ENCODE peak calls at places on chromosomes 5 and 9, in four cellular contexts. F is HepG2, S is body of pancreas, X is tibial nerve. V is an unnamed sample. For H3K9me3, the result is how much of the 10 kb centered on the place peaks cover.

GRCh38 chr9:100595391-100596199 is 17.7 kb downstream of the CAVIN4 start:
- DNase-seq in F (peak), S (peak), X (peak), V (peak)

GRCh38 chr9:125360621-125361020 is 99.0 kb downstream of the GAPVD1 start:
- DNase-seq in F (no peak), S (no peak), X (no peak), V (no peak)

GRCh38 chr5:168468836-168469235 is 17.4 kb upstream of the RARS1 start:
- DNase-seq in F (no peak), S (no peak), X (no peak), V (peak)

GRCh38 chr5:143594913-143595818 is 191.7 kb upstream of the NR3C1 start:
- DNase-seq in F (peak), S (no peak), X (no peak), V (no peak)

GRCh38 chr9:121559183-121559582 is 59.5 kb upstream of the GGTA1 start:
- DNase-seq in F (no peak), S (no peak), X (no peak), V (no peak)

GRCh38 chr5:172846677-172847076 is 12.6 kb downstream of the ERGIC1 start:
- DNase-seq in F (no peak), S (no peak), X (no peak), V (no peak)

GRCh38 chr5:88480245-88480644 is 211.6 kb upstream of the TMEM161B start:
- DNase-seq in F (no peak), S (peak), X (no peak), V (no peak)

GRCh38 chr5:54553659-54554207 is 36.2 kb downstream of the SNX18 start:
- DNase-seq in F (no peak), S (no peak), X (no peak), V (no peak)

GRCh38 chr5:170218730-170219129 is 14.1 kb upstream of the C5orf58 start:
- DNase-seq in F (no peak), S (no peak), X (no peak), V (no peak)

GRCh38 chr9:79568337-79569084 is 3.3 kb upstream of the TLE4 start:
- DNase-seq in F (no peak), S (no peak), X (no peak), V (no peak)

GRCh38 chr5:5309645-5310044 is 112.8 kb upstream of the ICE1 start:
- DNase-seq in F (no peak), S (no peak), X (no peak), V (no peak)

GRCh38 chr5:98041661-98042060 is 731.8 kb upstream of the RGMB start:
- DNase-seq in F (no peak), S (no peak), X (no peak), V (no peak)

GRCh38 chr9:31335529-31336234 is 1048.8 kb upstream of the ACO1 start:
- DNase-seq in F (no peak), S (no peak), X (no peak), V (no peak)

GRCh38 chr5:169772688-169773087 is 135.6 kb downstream of the DOCK2 start:
- DNase-seq in F (no peak), S (no peak), X (no peak), V (no peak)

GRCh38 chr9:117644607-117645244 is 59.5 kb upstream of the TLR4 start:
- DNase-seq in F (peak), S (peak), X (peak), V (peak)

GRCh38 chr5:135222771-135223170 is 176.3 kb downstream of the MACROH2A1 start:
- DNase-seq in F (no peak), S (no peak), X (no peak), V (no peak)

GRCh38 chr9:114409103-114409780 is 21.5 kb upstream of the AKNA start:
- DNase-seq in F (no peak), S (peak), X (no peak), V (peak)

GRCh38 chr5:135330798-135331096 is 68.3 kb downstream of the MACROH2A1 start:
- DNase-seq in F (no peak), S (no peak), X (no peak), V (no peak)

GRCh38 chr5:170467000-170467707 is 36.7 kb upstream of the KCNIP1 start:
- DNase-seq in F (no peak), S (peak), X (no peak), V (no peak)

GRCh38 chr9:21788752-21789151 is 13.7 kb upstream of the MTAP start:
- DNase-seq in F (no peak), S (no peak), X (no peak), V (no peak)

GRCh38 chr5:147464211-147464610 is 45.7 kb downstream of the DPYSL3 start:
- DNase-seq in F (peak), S (peak), X (peak), V (peak)

GRCh38 chr9:129485140-129485758 is 135.7 kb downstream of the C9orf50 start:
- DNase-seq in F (no peak), S (no peak), X (no peak), V (no peak)

GRCh38 chr9:114834386-114834785 is 28.5 kb upstream of the TNFSF15 start:
- DNase-seq in F (no peak), S (no peak), X (no peak), V (no peak)

GRCh38 chr9:117545846-117546245 is 131.0 kb upstream of the ASTN2 start:
- DNase-seq in F (no peak), S (no peak), X (no peak), V (no peak)

GRCh38 chr5:78792342-78793055 is 143.9 kb upstream of the LHFPL2 start:
- DNase-seq in F (no peak), S (no peak), X (no peak), V (no peak)

GRCh38 chr9:113310538-113310937 is 7.4 kb upstream of the RNF183 start:
- DNase-seq in F (no peak), S (no peak), X (no peak), V (peak)

GRCh38 chr5:130102995-130103394 is 198.7 kb downstream of the CHSY3 start:
- DNase-seq in F (no peak), S (no peak), X (no peak), V (no peak)

GRCh38 chr5:80098951-80099350 is 63.8 kb downstream of the THBS4 start:
- DNase-seq in F (no peak), S (no peak), X (no peak), V (no peak)

GRCh38 chr5:109823597-109823996 is 133.9 kb downstream of the MAN2A1 start:
- DNase-seq in F (no peak), S (no peak), X (no peak), V (peak)

GRCh38 chr5:109479260-109479860 is 69.6 kb upstream of the PJA2 start:
- DNase-seq in F (peak), S (no peak), X (no peak), V (peak)

GRCh38 chr9:88458716-88459115 is 70.5 kb downstream of the SPIN1 start:
- DNase-seq in F (no peak), S (no peak), X (no peak), V (no peak)

GRCh38 chr5:105849701-105850100 is 1821.0 kb downstream of the EFNA5 start:
- DNase-seq in F (no peak), S (no peak), X (no peak), V (no peak)

GRCh38 chr9:128903871-128904371 is 16.9 kb upstream of the PHYHD1 start:
- DNase-seq in F (no peak), S (no peak), X (no peak), V (no peak)

GRCh38 chr5:115467631-115468030 is 76.9 kb downstream of the FEM1C start:
- DNase-seq in F (no peak), S (no peak), X (no peak), V (no peak)

GRCh38 chr5:160651682-160652645 is 200.0 kb downstream of the ATP10B start:
- DNase-seq in F (no peak), S (peak), X (no peak), V (no peak)

GRCh38 chr5:116521173-116521872 is 53.3 kb downstream of the SEMA6A start:
- DNase-seq in F (no peak), S (no peak), X (no peak), V (no peak)

GRCh38 chr5:167576126-167576525 is 715.3 kb upstream of the WWC1 start:
- DNase-seq in F (no peak), S (no peak), X (no peak), V (no peak)

GRCh38 chr9:95101326-95101725 is 216.2 kb downstream of the FANCC start:
- DNase-seq in F (no peak), S (no peak), X (no peak), V (no peak)

DNA sequence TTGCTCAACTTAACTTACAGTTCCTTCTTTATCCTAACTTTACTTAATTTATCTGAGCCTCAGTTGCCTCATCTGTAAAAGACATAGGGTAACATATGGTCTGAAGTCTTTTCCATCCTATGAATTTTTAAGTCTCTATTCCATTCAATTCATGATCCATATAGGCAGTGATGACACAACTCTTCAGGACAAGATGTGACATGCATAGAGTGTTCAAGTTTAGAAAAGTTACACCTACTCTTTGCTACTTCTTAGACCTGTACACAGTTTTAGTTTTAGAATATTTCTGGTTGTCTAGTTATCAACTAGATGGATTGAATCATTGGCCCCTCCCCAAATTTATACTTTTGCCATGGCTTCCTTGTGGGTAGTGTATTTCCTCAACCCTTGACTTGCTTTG is 50.7 kb upstream of the ELL2 start:
- DNase-seq in F (no peak), S (no peak), X (no peak), V (no peak)
- H3K9me3 ChIP-seq in F (under half), S (under half), X (under half), V (under half)

DNA sequence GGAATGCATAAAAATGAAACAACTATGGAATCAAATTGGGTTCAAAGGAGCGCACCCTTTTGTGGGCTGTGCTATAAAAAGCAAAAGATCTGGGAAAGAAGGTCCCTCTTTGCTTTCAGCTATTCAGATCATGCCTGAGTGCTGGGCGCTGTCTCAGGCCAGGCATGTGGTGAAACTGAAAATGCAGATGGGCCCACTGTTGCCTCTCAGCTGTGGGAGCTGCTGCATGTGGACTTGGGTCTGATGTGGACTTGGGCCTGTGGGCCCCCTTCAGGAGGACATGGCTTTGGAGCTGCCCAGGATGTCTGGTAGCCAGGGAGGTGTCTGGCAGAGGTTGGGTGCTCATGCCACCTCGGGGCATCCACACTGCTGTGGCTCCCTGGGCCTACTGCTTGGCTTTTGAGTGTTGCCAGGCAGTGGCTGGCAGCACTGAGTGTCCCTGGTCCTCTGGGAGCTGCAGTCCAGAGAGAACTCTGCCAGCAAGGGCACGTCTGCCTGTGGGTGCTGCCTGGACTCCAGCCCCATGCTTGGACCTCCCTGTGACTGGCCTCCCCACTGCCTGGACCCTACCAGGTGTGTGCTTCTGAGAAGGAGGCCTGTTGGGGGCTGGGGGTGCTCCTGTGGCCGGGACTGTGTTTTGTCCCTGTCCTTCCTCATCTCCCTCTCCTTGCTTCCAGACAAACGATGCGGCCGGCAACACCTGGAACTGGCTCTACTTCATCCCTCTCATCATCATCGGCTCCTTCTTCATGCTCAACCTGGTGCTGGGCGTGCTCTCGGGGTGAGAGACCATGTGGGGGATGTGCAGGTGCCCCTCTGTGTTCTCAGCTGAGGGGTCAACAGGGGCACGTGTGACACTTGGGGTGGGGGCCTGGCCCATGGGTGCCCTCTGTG is 74.3 kb downstream of the CACNA1B start:
- DNase-seq in F (no peak), S (peak), X (no peak), V (no peak)
- H3K9me3 ChIP-seq in F (under half), S (under half), X (under half), V (under half)

GRCh38 chr5:139733289-139733688 is 62.3 kb upstream of the PSD2 start:
- DNase-seq in F (no peak), S (no peak), X (no peak), V (no peak)
- H3K9me3 ChIP-seq in F (under half), S (under half), X (under half), V (under half)

GRCh38 chr5:180281706-180282105 is 10.2 kb downstream of the MAPK9 start:
- DNase-seq in F (no peak), S (peak), X (no peak), V (no peak)
- H3K9me3 ChIP-seq in F (under half), S (under half), X (under half), V (under half)